ENCODE peak calls at places on chromosome 19, in six cellular contexts. One of them, this sample, is unnamed. For H3K4me1, the result is how much of the 10 kb centered on the place peaks cover.

GRCh38 chr19:15452111-15453047 is 2.6 kb upstream of the WIZ start:
- DNase-seq in fibroblast of lung: peak
- DNase-seq in mesendoderm: peak
- DNase-seq in aorta: peak
- DNase-seq in heart left ventricle: peak
- DNase-seq in HCT116: peak
- DNase-seq in this sample: peak

GRCh38 chr19:5686326-5686646 is 3.8 kb upstream of the RPL36 start:
- DNase-seq in fibroblast of lung: no peak
- DNase-seq in mesendoderm: no peak
- DNase-seq in aorta: no peak
- DNase-seq in heart left ventricle: no peak
- DNase-seq in HCT116: no peak
- DNase-seq in this sample: no peak

GRCh38 chr19:18284710-18285430 is 3.4 kb upstream of the JUND start:
- DNase-seq in fibroblast of lung: no peak
- DNase-seq in mesendoderm: no peak
- DNase-seq in aorta: no peak
- DNase-seq in heart left ventricle: no peak
- DNase-seq in HCT116: no peak
- DNase-seq in this sample: no peak

GRCh38 chr19:17136617-17137016 is 61.0 kb downstream of the MYO9B start:
- DNase-seq in fibroblast of lung: no peak
- DNase-seq in mesendoderm: no peak
- DNase-seq in aorta: no peak
- DNase-seq in heart left ventricle: no peak
- DNase-seq in HCT116: no peak
- DNase-seq in this sample: no peak

GRCh38 chr19:18322318-18322758 is 538 bp downstream of the LSM4 start:
- DNase-seq in fibroblast of lung: peak
- DNase-seq in mesendoderm: peak
- DNase-seq in aorta: no peak
- DNase-seq in heart left ventricle: peak
- DNase-seq in HCT116: no peak
- DNase-seq in this sample: peak

GRCh38 chr19:40962460-40962961 is 28.6 kb upstream of the CYP2B6 start:
- DNase-seq in fibroblast of lung: peak
- DNase-seq in mesendoderm: no peak
- DNase-seq in aorta: no peak
- DNase-seq in heart left ventricle: no peak
- DNase-seq in HCT116: no peak
- DNase-seq in this sample: no peak

GRCh38 chr19:6705931-6706632 is 14.4 kb downstream of the C3 start:
- DNase-seq in fibroblast of lung: no peak
- DNase-seq in mesendoderm: no peak
- DNase-seq in aorta: peak
- DNase-seq in heart left ventricle: no peak
- DNase-seq in HCT116: no peak
- DNase-seq in this sample: no peak

GRCh38 chr19:40755248-40755624 is 4.2 kb downstream of the SNRPA start:
- DNase-seq in fibroblast of lung: no peak
- DNase-seq in mesendoderm: no peak
- DNase-seq in aorta: no peak
- DNase-seq in heart left ventricle: no peak
- DNase-seq in HCT116: no peak
- DNase-seq in this sample: no peak

GRCh38 chr19:42158926-42159325 is 26.7 kb upstream of the POU2F2 start:
- DNase-seq in fibroblast of lung: no peak
- DNase-seq in mesendoderm: no peak
- DNase-seq in aorta: no peak
- DNase-seq in heart left ventricle: no peak
- DNase-seq in HCT116: no peak
- DNase-seq in this sample: no peak

GRCh38 chr19:5147074-5147970 is 178.4 kb downstream of the KDM4B start:
- DNase-seq in fibroblast of lung: no peak
- DNase-seq in mesendoderm: no peak
- DNase-seq in aorta: peak
- DNase-seq in heart left ventricle: no peak
- DNase-seq in HCT116: no peak
- DNase-seq in this sample: no peak

GRCh38 chr19:45254044-45254531 is 3.0 kb downstream of the MARK4 start:
- DNase-seq in fibroblast of lung: no peak
- DNase-seq in mesendoderm: peak
- DNase-seq in aorta: no peak
- DNase-seq in heart left ventricle: no peak
- DNase-seq in HCT116: no peak
- DNase-seq in this sample: no peak

GRCh38 chr19:7292950-7293794 is 1.0 kb downstream of the INSR start:
- DNase-seq in fibroblast of lung: no peak
- DNase-seq in mesendoderm: peak
- DNase-seq in aorta: peak
- DNase-seq in heart left ventricle: peak
- DNase-seq in HCT116: no peak
- DNase-seq in this sample: peak

GRCh38 chr19:443005-443404 is 17.8 kb downstream of the SHC2 start:
- DNase-seq in fibroblast of lung: no peak
- DNase-seq in mesendoderm: no peak
- DNase-seq in aorta: no peak
- DNase-seq in heart left ventricle: no peak
- DNase-seq in HCT116: no peak
- DNase-seq in this sample: no peak

GRCh38 chr19:664913-665443 is 2.0 kb upstream of the RNF126 start:
- DNase-seq in fibroblast of lung: peak
- DNase-seq in mesendoderm: peak
- DNase-seq in aorta: peak
- DNase-seq in heart left ventricle: peak
- DNase-seq in HCT116: peak
- DNase-seq in this sample: peak

GRCh38 chr19:38739440-38740251 is 4.6 kb downstream of the CAPN12 start:
- DNase-seq in fibroblast of lung: no peak
- DNase-seq in mesendoderm: no peak
- DNase-seq in aorta: no peak
- DNase-seq in heart left ventricle: no peak
- DNase-seq in HCT116: no peak
- DNase-seq in this sample: no peak

GRCh38 chr19:17320435-17320834 is 11.1 kb downstream of the DDA1 start:
- DNase-seq in fibroblast of lung: no peak
- DNase-seq in mesendoderm: no peak
- DNase-seq in aorta: no peak
- DNase-seq in heart left ventricle: no peak
- DNase-seq in HCT116: no peak
- DNase-seq in this sample: no peak

GRCh38 chr19:55178781-55179569 is 1.1 kb downstream of the SYT5 start:
- DNase-seq in fibroblast of lung: peak
- DNase-seq in mesendoderm: peak
- DNase-seq in aorta: peak
- DNase-seq in heart left ventricle: peak
- DNase-seq in HCT116: peak
- DNase-seq in this sample: peak

GRCh38 chr19:48964205-48965032 is 690 bp upstream of the FTL start:
- DNase-seq in fibroblast of lung: peak
- DNase-seq in mesendoderm: peak
- DNase-seq in aorta: no peak
- DNase-seq in heart left ventricle: no peak
- DNase-seq in HCT116: no peak
- DNase-seq in this sample: no peak

GRCh38 chr19:30476997-30477396 is 104.8 kb downstream of the ZNF536 start:
- DNase-seq in fibroblast of lung: no peak
- DNase-seq in mesendoderm: no peak
- DNase-seq in aorta: no peak
- DNase-seq in heart left ventricle: no peak
- DNase-seq in HCT116: no peak
- DNase-seq in this sample: no peak

GRCh38 chr19:6568816-6569215 is 22.1 kb downstream of the CD70 start:
- DNase-seq in fibroblast of lung: no peak
- DNase-seq in mesendoderm: no peak
- DNase-seq in aorta: no peak
- DNase-seq in heart left ventricle: no peak
- DNase-seq in HCT116: no peak
- DNase-seq in this sample: no peak

GRCh38 chr19:54430306-54431254 is 15.3 kb downstream of the TTYH1 start:
- DNase-seq in fibroblast of lung: no peak
- DNase-seq in mesendoderm: peak
- DNase-seq in aorta: peak
- DNase-seq in heart left ventricle: peak
- DNase-seq in HCT116: peak
- DNase-seq in this sample: peak

GRCh38 chr19:44646049-44646416 is 2.3 kb downstream of the PVR start:
- DNase-seq in fibroblast of lung: no peak
- DNase-seq in mesendoderm: no peak
- DNase-seq in aorta: peak
- DNase-seq in heart left ventricle: no peak
- DNase-seq in HCT116: no peak
- DNase-seq in this sample: no peak

GRCh38 chr19:45816236-45817009 is 1.3 kb upstream of the RSPH6A start:
- DNase-seq in fibroblast of lung: no peak
- DNase-seq in mesendoderm: no peak
- DNase-seq in aorta: no peak
- DNase-seq in heart left ventricle: no peak
- DNase-seq in HCT116: no peak
- DNase-seq in this sample: no peak

GRCh38 chr19:3083964-3084363 is 10.2 kb upstream of the GNA11 start:
- DNase-seq in fibroblast of lung: no peak
- DNase-seq in mesendoderm: no peak
- DNase-seq in aorta: no peak
- DNase-seq in heart left ventricle: no peak
- DNase-seq in HCT116: no peak
- DNase-seq in this sample: no peak
- H3K4me3 ChIP-seq in fibroblast of lung: no peak
- H3K4me3 ChIP-seq in mesendoderm: no peak
- H3K4me3 ChIP-seq in aorta: no peak
- H3K4me3 ChIP-seq in heart left ventricle: no peak
- H3K4me3 ChIP-seq in HCT116: no peak
- H3K4me3 ChIP-seq in this sample: no peak

GRCh38 chr19:4115050-4115817 is 8.7 kb downstream of the MAP2K2 start:
- DNase-seq in fibroblast of lung: no peak
- DNase-seq in mesendoderm: no peak
- DNase-seq in aorta: no peak
- DNase-seq in heart left ventricle: peak
- DNase-seq in HCT116: no peak
- DNase-seq in this sample: no peak

GRCh38 chr19:4114181-4114580 is 9.7 kb downstream of the MAP2K2 start:
- DNase-seq in fibroblast of lung: no peak
- DNase-seq in mesendoderm: no peak
- DNase-seq in aorta: no peak
- DNase-seq in heart left ventricle: no peak
- DNase-seq in HCT116: no peak
- DNase-seq in this sample: no peak

GRCh38 chr19:4115818-4116385 is 8.0 kb downstream of the MAP2K2 start:
- DNase-seq in fibroblast of lung: no peak
- DNase-seq in mesendoderm: no peak
- DNase-seq in aorta: no peak
- DNase-seq in heart left ventricle: no peak
- DNase-seq in HCT116: no peak
- DNase-seq in this sample: no peak

GRCh38 chr19:4112367-4112766 is 11.6 kb downstream of the MAP2K2 start:
- DNase-seq in fibroblast of lung: no peak
- DNase-seq in mesendoderm: no peak
- DNase-seq in aorta: no peak
- DNase-seq in heart left ventricle: no peak
- DNase-seq in HCT116: no peak
- DNase-seq in this sample: no peak

GRCh38 chr19:4113398-4114088 is 10.4 kb downstream of the MAP2K2 start:
- DNase-seq in fibroblast of lung: no peak
- DNase-seq in mesendoderm: no peak
- DNase-seq in aorta: no peak
- DNase-seq in heart left ventricle: no peak
- DNase-seq in HCT116: no peak
- DNase-seq in this sample: no peak
- H3K4me1 ChIP-seq in fibroblast of lung: under half
- H3K4me1 ChIP-seq in mesendoderm: under half
- H3K4me1 ChIP-seq in aorta: under half
- H3K4me1 ChIP-seq in heart left ventricle: under half
- H3K4me1 ChIP-seq in HCT116: under half
- H3K4me1 ChIP-seq in this sample: under half

DNA sequence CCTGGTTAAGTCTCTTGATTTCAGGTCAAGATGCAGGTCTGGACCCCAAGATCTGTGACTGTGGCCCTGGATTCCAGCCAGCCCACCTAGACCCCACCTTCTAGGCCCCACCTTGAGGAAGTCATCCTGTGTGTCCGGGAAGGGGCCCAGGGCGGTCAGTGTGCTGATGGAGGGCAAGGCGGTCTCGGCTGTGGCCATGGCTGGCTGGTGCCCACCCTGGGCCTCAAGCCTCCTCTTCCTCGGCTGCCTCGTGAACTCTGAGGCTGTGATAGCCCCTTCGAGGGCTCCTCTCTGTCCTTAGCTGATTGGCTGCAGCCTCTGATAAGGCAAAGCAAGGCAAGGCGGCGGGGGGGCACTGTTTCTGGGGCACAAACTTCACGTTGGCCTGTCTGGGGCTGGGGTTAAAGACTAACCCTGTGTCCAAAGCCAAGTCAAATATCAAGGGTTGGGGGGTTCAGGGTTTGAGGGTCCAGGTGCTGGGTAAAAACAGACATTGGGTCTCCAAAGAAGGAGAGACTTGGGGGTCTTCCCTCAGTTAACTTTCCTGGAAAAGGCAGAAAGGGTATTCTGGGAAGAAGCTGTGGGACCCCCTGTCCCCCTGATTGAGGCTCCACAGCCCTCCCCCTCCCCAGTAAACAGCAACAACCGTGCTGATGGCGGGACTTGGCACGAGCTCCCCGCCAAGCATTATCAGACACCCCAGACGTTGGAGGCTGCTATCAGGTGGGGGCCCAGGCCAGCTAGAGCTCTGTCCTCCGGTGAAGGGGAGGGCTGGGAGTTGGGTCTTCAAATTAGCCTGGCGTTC is at the start of gene KLF1:
- DNase-seq in fibroblast of lung: no peak
- DNase-seq in mesendoderm: no peak
- DNase-seq in aorta: no peak
- DNase-seq in heart left ventricle: no peak
- DNase-seq in HCT116: no peak
- DNase-seq in this sample: no peak
- H3K4me3 ChIP-seq in fibroblast of lung: no peak
- H3K4me3 ChIP-seq in mesendoderm: peak
- H3K4me3 ChIP-seq in aorta: no peak
- H3K4me3 ChIP-seq in heart left ventricle: no peak
- H3K4me3 ChIP-seq in HCT116: no peak
- H3K4me3 ChIP-seq in this sample: peak

DNA sequence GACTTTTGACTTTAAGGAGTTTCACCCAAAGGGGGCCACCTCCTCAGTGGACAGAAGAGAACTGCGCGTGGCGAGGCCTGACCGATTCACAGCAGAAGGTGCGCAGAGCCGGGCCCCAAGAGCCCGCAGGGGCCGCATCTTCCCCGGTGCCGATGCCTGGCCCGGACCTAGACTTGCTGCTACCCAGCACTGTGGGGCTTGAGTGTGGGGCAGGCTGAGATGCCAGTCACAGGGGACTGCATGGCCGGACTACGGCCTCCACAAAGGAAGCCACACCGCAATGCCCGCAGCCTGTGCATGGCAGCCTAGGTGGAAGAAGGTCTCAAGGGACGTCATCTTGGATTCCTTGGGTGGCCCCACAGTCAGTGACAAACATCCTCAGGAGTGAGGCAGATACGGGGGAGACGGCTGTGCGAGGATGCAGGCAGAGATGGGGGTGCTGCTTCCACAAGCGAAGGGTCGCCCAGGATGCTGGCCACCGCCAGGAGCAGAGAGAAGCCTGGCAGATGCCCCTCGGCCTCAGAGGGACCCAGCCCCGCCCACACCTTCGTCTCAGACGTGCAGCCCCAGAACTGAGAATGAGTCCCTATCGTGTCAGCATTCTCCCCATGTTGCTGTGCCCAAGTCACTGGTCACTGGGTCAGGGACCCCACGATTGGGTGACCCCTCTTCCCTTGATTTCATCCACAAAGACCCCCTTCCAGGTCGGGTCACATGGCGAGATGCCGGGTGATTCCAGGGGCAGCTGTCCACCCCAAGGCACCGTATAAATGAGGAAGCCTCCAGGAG is 16.9 kb downstream of the MOB3A start:
- DNase-seq in fibroblast of lung: no peak
- DNase-seq in mesendoderm: no peak
- DNase-seq in aorta: no peak
- DNase-seq in heart left ventricle: no peak
- DNase-seq in HCT116: no peak
- DNase-seq in this sample: peak
- H3K4me1 ChIP-seq in fibroblast of lung: under half
- H3K4me1 ChIP-seq in mesendoderm: under half
- H3K4me1 ChIP-seq in aorta: under half
- H3K4me1 ChIP-seq in heart left ventricle: under half
- H3K4me1 ChIP-seq in HCT116: under half
- H3K4me1 ChIP-seq in this sample: under half

This sample was measured in psoas muscle.